ENCODE peak calls at places on chromosomes 12 and 14, in six cellular contexts. A, F, C, R, W and D are unnamed samples.

GRCh38 chr12:65892905-65893304 is 68.6 kb downstream of the HMGA2 start:
- DNase-seq in C (no peak), W (no peak), A (no peak), R (no peak), F (peak), D (peak)

GRCh38 chr12:58925111-58925732 is 4.9 kb upstream of the LRIG3 start:
- DNase-seq in F (no peak), A (no peak), C (no peak), R (no peak), W (no peak), D (peak)

GRCh38 chr14:59582845-59583509 is 6.4 kb upstream of the CCDC175 start:
- DNase-seq in W (no peak), A (no peak), R (no peak), C (no peak), F (no peak), D (no peak)

GRCh38 chr12:6688543-6688999 is 604 bp downstream of the ZNF384 start:
- DNase-seq in A (no peak), C (peak), R (peak), W (no peak), F (no peak), D (peak)

GRCh38 chr12:43332977-43333649 is 218.9 kb downstream of the ADAMTS20 start:
- DNase-seq in C (no peak), F (peak), A (no peak), R (no peak), W (no peak), D (peak)

GRCh38 chr14:68574906-68575305 is 218.0 kb downstream of the ZFP36L1 start:
- DNase-seq in A (no peak), F (peak), C (no peak), R (no peak), W (no peak), D (peak)

GRCh38 chr12:28129031-28129430 is 61.2 kb upstream of the CCDC91 start:
- DNase-seq in F (peak), R (no peak), W (no peak), C (no peak), A (no peak), D (peak)

GRCh38 chr12:42182394-42182793 is 37.7 kb upstream of the GXYLT1 start:
- DNase-seq in R (no peak), W (no peak), C (no peak), F (no peak), A (no peak), D (no peak)

GRCh38 chr12:19855876-19856275 is 416.6 kb downstream of the AEBP2 start:
- DNase-seq in C (no peak), A (no peak), F (no peak), R (no peak), W (no peak), D (no peak)

GRCh38 chr12:108633534-108634224 is at the start of gene SELPLG:
- DNase-seq in F (no peak), C (no peak), W (no peak), R (no peak), A (no peak), D (no peak)

GRCh38 chr12:29562167-29562776 is 64.8 kb upstream of the OVCH1 start:
- DNase-seq in F (no peak), W (no peak), R (no peak), C (no peak), A (no peak), D (peak)

GRCh38 chr14:87108726-87109125 is 884.3 kb downstream of the GALC start:
- DNase-seq in W (no peak), A (peak), R (no peak), C (no peak), F (no peak), D (peak)

GRCh38 chr12:84341467-84342193 is 571.0 kb downstream of the SLC6A15 start:
- DNase-seq in F (no peak), A (no peak), W (no peak), C (no peak), R (no peak), D (no peak)

GRCh38 chr12:56224102-56224701 is at the start of gene NABP2:
- DNase-seq in F (peak), W (peak), R (peak), C (peak), A (peak), D (peak)

GRCh38 chr12:106025129-106025528 is 113.6 kb downstream of the NUAK1 start:
- DNase-seq in A (no peak), W (no peak), C (no peak), F (no peak), R (no peak), D (no peak)

GRCh38 chr12:47078733-47079364 is 572 bp upstream of the PCED1B start:
- DNase-seq in W (peak), C (peak), A (no peak), R (peak), F (no peak), D (peak)

GRCh38 chr14:36941783-36942521 is 230.5 kb downstream of the SLC25A21 start:
- DNase-seq in F (peak), W (peak), A (peak), C (peak), R (peak), D (peak)

GRCh38 chr12:92539966-92540791 is 162.6 kb upstream of the PLEKHG7 start:
- DNase-seq in C (no peak), A (peak), W (peak), F (no peak), R (no peak), D (no peak)

GRCh38 chr14:93970589-93970966 is 5.8 kb downstream of the ASB2 start:
- DNase-seq in W (peak), R (no peak), C (peak), F (no peak), A (no peak), D (no peak)

GRCh38 chr12:119168721-119169120 is 10.0 kb upstream of the HSPB8 start:
- DNase-seq in R (no peak), A (no peak), W (no peak), F (no peak), C (no peak), D (no peak)

GRCh38 chr12:76029982-76030377 is 1.6 kb downstream of the PHLDA1 start:
- DNase-seq in R (peak), C (no peak), A (no peak), W (peak), F (no peak), D (no peak)

GRCh38 chr12:109532721-109533486 is 40.4 kb downstream of the MMAB start:
- DNase-seq in W (no peak), F (no peak), R (no peak), C (no peak), A (no peak), D (no peak)

GRCh38 chr12:128137140-128137539 is 129.8 kb upstream of the TMEM132C start:
- DNase-seq in A (no peak), W (no peak), F (no peak), C (no peak), R (no peak), D (no peak)

GRCh38 chr12:11706509-11707331 is 57.2 kb downstream of the ETV6 start:
- DNase-seq in W (no peak), F (no peak), R (no peak), A (no peak), C (no peak), D (no peak)

GRCh38 chr12:46357438-46358324 is 14.9 kb downstream of the SLC38A2 start:
- DNase-seq in F (peak), C (no peak), R (no peak), W (no peak), A (no peak), D (peak)